ENCODE peak calls at places on chromosomes 12 and 14, in nine cellular contexts. X, E, B, W, G, J, T, N and A are unnamed samples.

GRCh38 chr12:91577586-91578539 is 395.2 kb upstream of the DCN start:
- DNase-seq in E (no peak), W (no peak), N (no peak), X (no peak), B (no peak), G (peak; percentile 15), J (no peak), T (no peak), A (no peak)

GRCh38 chr12:94172031-94172430 is 23.7 kb downstream of the PLXNC1 start:
- DNase-seq in X (no peak), N (no peak), J (peak; percentile 70), W (no peak), E (no peak), T (no peak), G (peak; percentile 18), B (no peak), A (peak; percentile 65)

GRCh38 chr12:4441355-4442330 is 4.0 kb downstream of the FGF6 start:
- DNase-seq in N (peak; percentile 98), G (no peak), E (no peak), W (no peak), B (peak; percentile 57), J (peak; percentile 62), X (no peak), T (no peak), A (peak; percentile 46)

GRCh38 chr12:94618995-94619695 is 31.2 kb downstream of the TMCC3 start:
- DNase-seq in J (no peak), N (no peak), T (peak; percentile 56), X (no peak), G (peak; percentile 89), W (no peak), E (no peak), B (no peak), A (peak; percentile 94)

GRCh38 chr14:91888641-91889476 is 21.5 kb upstream of the TC2N start:
- DNase-seq in G (no peak), T (no peak), E (no peak), W (no peak), X (no peak), N (no peak), B (peak; percentile 57), J (peak; percentile 63), A (no peak)

GRCh38 chr12:45695035-45695434 is 34.5 kb upstream of the ARID2 start:
- DNase-seq in N (no peak), J (no peak), W (no peak), B (no peak), E (no peak), G (peak; percentile 16), T (no peak), X (no peak), A (no peak)

GRCh38 chr12:66149702-66150398 is 19.3 kb upstream of the LLPH start:
- DNase-seq in B (no peak), G (no peak), T (no peak), E (no peak), J (no peak), X (no peak), N (no peak), W (no peak), A (no peak)

GRCh38 chr12:116818341-116818856 is 62.8 kb downstream of the HRK start:
- DNase-seq in X (no peak), W (peak; percentile 19), J (no peak), T (no peak), E (no peak), G (peak; percentile 9), B (no peak), N (no peak), A (no peak)

GRCh38 chr14:80926706-80927384 is 14.7 kb downstream of the CEP128 start:
- DNase-seq in X (no peak), W (no peak), N (no peak), E (no peak), J (no peak), B (no peak), T (no peak), G (peak; percentile 57), A (peak; percentile 68)

GRCh38 chr14:22796087-22796707 is 19.0 kb downstream of the SLC7A7 start:
- DNase-seq in E (peak; percentile 58), W (no peak), J (no peak), X (no peak), N (no peak), B (no peak), G (no peak), T (no peak), A (no peak)

GRCh38 chr12:76055393-76055792 is 23.8 kb upstream of the PHLDA1 start:
- DNase-seq in X (no peak), B (no peak), T (no peak), N (no peak), G (no peak), J (no peak), W (no peak), E (no peak), A (no peak)

GRCh38 chr12:114025935-114026334 is 59.8 kb upstream of the RBM19 start:
- DNase-seq in X (no peak), J (no peak), T (no peak), E (no peak), G (no peak), N (no peak), B (no peak), W (no peak), A (no peak)

GRCh38 chr12:64137117-64137516 is 85.0 kb downstream of the KICS2 start:
- DNase-seq in N (no peak), J (no peak), X (no peak), T (no peak), W (no peak), G (no peak), B (no peak), E (no peak), A (peak; percentile 12)

GRCh38 chr14:99928963-99929362 is 135.8 kb downstream of the EML1 start:
- DNase-seq in E (no peak), G (no peak), T (no peak), W (no peak), X (no peak), N (no peak), J (no peak), B (no peak), A (no peak)

GRCh38 chr12:67710582-67710981 is 62.0 kb downstream of the DYRK2 start:
- DNase-seq in J (no peak), E (peak; percentile 65), N (no peak), X (no peak), W (no peak), T (no peak), G (peak; percentile 22), B (no peak), A (no peak)

GRCh38 chr12:3363608-3364007 is 127.4 kb upstream of the PRMT8 start:
- DNase-seq in T (no peak), N (no peak), B (no peak), J (no peak), E (no peak), G (no peak), W (no peak), X (no peak), A (no peak)

GRCh38 chr14:75519826-75520692 is 2.2 kb upstream of the BATF start:
- DNase-seq in X (no peak), W (no peak), B (no peak), G (no peak), N (no peak), T (no peak), J (no peak), E (no peak), A (no peak)

GRCh38 chr12:54001283-54002187 is 1.6 kb downstream of the HOXC9 start:
- DNase-seq in G (no peak), B (no peak), W (no peak), X (no peak), N (no peak), J (no peak), E (no peak), T (no peak), A (no peak)
- H3K27me3 ChIP-seq in G (peaks cover 94% of the 10 kb centered on the region), B (no peaks in the 10 kb centered on the region), W (peaks cover 48% of the 10 kb centered on the region), X (peaks cover 26% of the 10 kb centered on the region), N (peaks cover 100% of the 10 kb centered on the region), J (peaks cover 100% of the 10 kb centered on the region), E (no peaks in the 10 kb centered on the region), T (no peaks in the 10 kb centered on the region), A (peaks cover 93% of the 10 kb centered on the region)

GRCh38 chr12:5908251-5908650 is 36.8 kb downstream of the ANO2 start:
- DNase-seq in X (no peak), T (no peak), G (no peak), E (no peak), B (no peak), N (no peak), J (no peak), W (no peak), A (no peak)

GRCh38 chr12:5912437-5913334 is 32.4 kb downstream of the ANO2 start:
- DNase-seq in B (peak; percentile 81), G (no peak), W (no peak), T (no peak), N (peak; percentile 77), X (no peak), J (peak; percentile 82), E (no peak), A (no peak)

GRCh38 chr12:5909560-5909959 is 35.5 kb downstream of the ANO2 start:
- DNase-seq in J (no peak), T (no peak), E (no peak), W (no peak), G (no peak), N (no peak), X (no peak), B (no peak), A (no peak)

GRCh38 chr12:5912011-5912410 is 33.0 kb downstream of the ANO2 start:
- DNase-seq in J (no peak), G (no peak), B (peak; percentile 63), E (no peak), X (no peak), N (no peak), T (no peak), W (no peak), A (no peak)

GRCh38 chr12:5910790-5911548 is 34.1 kb downstream of the ANO2 start:
- DNase-seq in B (no peak), E (no peak), T (no peak), G (no peak), X (no peak), W (no peak), N (no peak), J (no peak), A (no peak)
- H3K27me3 ChIP-seq in B (no peaks in the 10 kb centered on the region), E (no peaks in the 10 kb centered on the region), T (no peaks in the 10 kb centered on the region), G (no peaks in the 10 kb centered on the region), X (no peaks in the 10 kb centered on the region), W (no peaks in the 10 kb centered on the region), N (no peaks in the 10 kb centered on the region), J (no peaks in the 10 kb centered on the region), A (no peaks in the 10 kb centered on the region)

DNA sequence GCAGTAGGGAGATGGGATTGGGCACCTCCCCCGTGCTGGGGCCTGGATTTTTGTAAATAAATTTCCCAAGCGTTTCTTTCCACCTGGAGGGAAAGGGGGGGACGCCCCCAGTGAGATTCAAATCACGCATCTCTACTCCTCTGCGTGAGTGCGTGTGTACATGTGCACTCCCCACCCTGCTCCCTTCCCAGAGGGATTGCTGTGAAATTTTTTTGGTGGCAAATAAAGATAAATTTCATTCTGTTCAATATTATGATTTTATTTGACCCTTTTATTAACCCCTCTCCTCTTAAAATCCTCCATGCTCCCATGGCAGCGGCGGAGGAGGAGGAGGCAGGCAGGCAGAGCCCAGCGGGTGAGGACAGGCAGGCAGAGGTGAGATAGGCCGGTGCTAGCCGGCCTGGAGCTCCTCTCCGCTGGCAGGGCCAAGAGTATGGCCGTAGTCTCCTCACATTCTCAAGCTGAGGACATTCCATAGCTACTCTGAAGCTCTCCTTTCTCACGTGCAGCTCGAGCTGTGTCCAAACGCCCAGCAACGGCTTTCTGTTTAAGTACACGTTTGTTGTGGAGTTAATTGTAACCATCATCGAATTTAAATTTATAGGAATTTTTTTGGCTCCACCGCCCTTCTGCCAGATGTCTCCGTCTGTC is 1.5 kb upstream of the HOTAIR start:
- DNase-seq in T (no peak), N (no peak), B (no peak), E (no peak), W (no peak), G (no peak), X (no peak), J (no peak), A (no peak)
- H3K27me3 ChIP-seq in T (no peaks in the 10 kb centered on the region), N (peaks cover 100% of the 10 kb centered on the region), B (no peaks in the 10 kb centered on the region), E (no peaks in the 10 kb centered on the region), W (peaks cover 74% of the 10 kb centered on the region), G (peaks cover 93% of the 10 kb centered on the region), X (peaks cover 43% of the 10 kb centered on the region), J (peaks cover 100% of the 10 kb centered on the region), A (peaks cover 91% of the 10 kb centered on the region)

GRCh38 chr12:132611620-132612019 is 1.2 kb upstream of the LRCOL1 start:
- DNase-seq in X (no peak), T (no peak), G (no peak), J (no peak), E (no peak), B (no peak), N (no peak), W (no peak), A (no peak)
- H3K27me3 ChIP-seq in X (peaks cover 13% of the 10 kb centered on the region), T (no peaks in the 10 kb centered on the region), G (peaks cover 29% of the 10 kb centered on the region), J (peaks cover 100% of the 10 kb centered on the region), E (no peaks in the 10 kb centered on the region), B (peaks cover 10% of the 10 kb centered on the region), N (peaks cover 100% of the 10 kb centered on the region), W (peaks cover 13% of the 10 kb centered on the region), A (peaks cover 28% of the 10 kb centered on the region)